ENCODE peak calls at places on chromosomes 3 and 15, in five cellular contexts. T is GM06990, E is nephron progenitor cell, G is PC-3, O is DND-41. P is an unnamed sample.

GRCh38 chr3:169847896-169848295 is 21.8 kb downstream of the LRRC31 start:
- DNase-seq in E (no peak), T (no peak), O (peak; percentile 12), G (no peak), P (no peak)

GRCh38 chr3:197298341-197298857 is at the start of gene DLG1:
- DNase-seq in T (peak; percentile 87), O (peak; percentile 92), E (peak; percentile 82), G (peak; percentile 95), P (peak; percentile 79)

GRCh38 chr15:87942316-87942715 is 314.2 kb downstream of the NTRK3 start:
- DNase-seq in T (no peak), G (no peak), E (no peak), O (no peak), P (no peak)

GRCh38 chr15:60901647-60902046 is 327.5 kb downstream of the RORA start:
- DNase-seq in G (no peak), E (no peak), O (no peak), T (peak; percentile 71), P (no peak)

GRCh38 chr15:44836094-44836493 is 99.8 kb downstream of the TRIM69 start:
- DNase-seq in T (no peak), E (no peak), O (no peak), G (no peak), P (no peak)

GRCh38 chr3:89059201-89059600 is 48.2 kb upstream of the EPHA3 start:
- DNase-seq in O (no peak), G (peak; percentile 46), E (no peak), T (no peak), P (no peak)

GRCh38 chr3:141797819-141798405 is 34.7 kb downstream of the GRK7 start:
- DNase-seq in E (no peak), G (no peak), T (no peak), O (peak; percentile 18), P (no peak)

GRCh38 chr3:117473981-117474563 is 764.5 kb downstream of the TUSC7 start:
- DNase-seq in G (no peak), T (no peak), E (no peak), O (no peak), P (no peak)

GRCh38 chr3:108486910-108487309 is 23.5 kb downstream of the MYH15 start:
- DNase-seq in E (peak; percentile 32), O (no peak), G (peak; percentile 70), T (no peak), P (no peak)

GRCh38 chr3:74214286-74214685 is 400.2 kb downstream of the CNTN3 start:
- DNase-seq in E (no peak), G (no peak), O (no peak), T (no peak), P (no peak)

GRCh38 chr3:84547207-84547606 is 411.6 kb upstream of the CADM2 start:
- DNase-seq in E (no peak), T (no peak), G (peak; percentile 19), O (no peak), P (no peak)

GRCh38 chr3:63032876-63033275 is 157.7 kb upstream of the CADPS start:
- DNase-seq in T (no peak), G (no peak), E (no peak), O (no peak), P (no peak)

GRCh38 chr3:141401095-141401494 is 32.8 kb downstream of the ZBTB38 start:
- DNase-seq in T (no peak), G (no peak), O (no peak), E (no peak), P (no peak)

GRCh38 chr3:48623851-48624547 is 2.4 kb upstream of the TMEM89 start:
- DNase-seq in O (no peak), E (no peak), G (no peak), T (no peak), P (no peak)

GRCh38 chr3:123447749-123448502 is 964 bp downstream of the ADCY5 start:
- DNase-seq in G (no peak), O (no peak), T (no peak), E (peak; percentile 72), P (no peak)

GRCh38 chr3:158152186-158152585 is 42.3 kb downstream of the RSRC1 start:
- DNase-seq in G (peak; percentile 37), T (no peak), O (no peak), E (no peak), P (no peak)

GRCh38 chr3:118742760-118743159 is 291.9 kb downstream of the IGSF11 start:
- DNase-seq in E (no peak), G (no peak), O (no peak), T (no peak), P (no peak)

GRCh38 chr3:101184111-101184510 is 136.3 kb downstream of the IMPG2 start:
- DNase-seq in T (no peak), G (no peak), E (no peak), O (no peak), P (peak; percentile 45)

GRCh38 chr3:123861081-123861836 is 22.9 kb downstream of the MYLK start:
- DNase-seq in E (no peak), G (no peak), O (no peak), T (no peak), P (no peak)

DNA sequence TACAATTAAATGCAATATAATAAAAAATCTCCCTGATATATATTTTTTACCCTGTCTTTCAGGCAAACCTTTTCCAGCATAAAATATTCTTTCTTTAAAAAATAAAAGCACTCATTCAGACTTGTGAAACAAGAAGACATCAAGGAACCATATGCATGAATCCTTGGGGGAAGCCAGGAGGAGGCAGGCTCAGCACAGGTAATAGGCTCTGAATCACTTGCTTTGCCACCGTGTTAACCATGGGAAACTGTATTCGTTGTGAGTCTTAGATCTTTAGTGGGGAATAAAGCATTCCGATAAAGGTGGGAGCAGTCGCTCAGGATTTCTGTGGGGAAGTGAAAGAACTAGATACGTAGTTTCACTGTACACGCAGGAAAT is 42.4 kb downstream of the FBN1 start:
- DNase-seq in O (no peak), T (no peak), G (peak; percentile 4), E (no peak), P (no peak)
- TF ChIP-seq CTCF in O (no peak), T (no peak), G (peak; percentile 13), E (no peak), P (no peak)

GRCh38 chr3:130243808-130244207 is 101.7 kb upstream of the COL6A5 start:
- DNase-seq in G (no peak), E (no peak), O (no peak), T (no peak), P (no peak)

GRCh38 chr3:130242850-130243569 is 102.5 kb upstream of the COL6A5 start:
- DNase-seq in T (no peak), G (peak; percentile 19), O (no peak), E (no peak), P (no peak)
- TF ChIP-seq CTCF in T (peak; percentile 36), G (peak; percentile 37), O (peak; percentile 28), E (no peak), P (peak; percentile 0)

DNA sequence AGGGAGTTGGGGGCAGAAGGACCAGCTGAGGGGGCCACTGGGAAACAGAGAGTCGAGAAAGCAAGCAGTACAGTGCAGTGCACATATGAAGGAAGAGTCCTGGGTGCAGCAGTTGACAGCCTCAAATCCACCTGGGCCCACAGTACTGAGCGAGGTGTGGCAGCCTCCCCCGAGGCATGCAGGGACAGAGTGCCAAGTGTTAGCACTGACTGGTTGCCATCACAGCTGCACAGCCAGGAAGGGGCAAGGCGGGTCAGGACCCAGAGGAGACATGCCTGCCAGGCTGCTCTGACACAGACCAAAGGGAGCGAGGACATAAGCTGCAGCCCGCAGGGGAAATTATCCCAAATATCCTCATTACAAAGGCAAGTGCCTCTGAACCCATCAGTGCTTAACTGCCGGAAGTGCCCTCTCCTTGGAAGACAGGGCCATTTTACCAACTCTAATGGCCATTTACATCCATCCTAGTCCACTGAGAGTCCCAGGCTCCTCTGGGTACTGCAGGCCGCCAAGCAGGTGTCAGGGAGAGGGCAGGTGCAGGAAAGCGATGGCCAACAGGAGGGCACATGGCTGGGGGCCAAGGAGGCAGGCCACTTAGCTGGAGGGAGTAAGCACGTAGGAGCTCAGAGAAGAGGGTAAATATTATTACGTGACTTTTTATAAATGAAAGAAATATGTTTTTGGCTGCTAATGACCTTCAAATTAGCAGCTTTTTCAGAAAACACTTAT is 476.7 kb downstream of the EPHB1 start:
- DNase-seq in T (no peak), E (no peak), O (no peak), G (no peak), P (no peak)
- TF ChIP-seq CTCF in T (no peak), E (no peak), O (no peak), G (no peak), P (no peak)

DNA sequence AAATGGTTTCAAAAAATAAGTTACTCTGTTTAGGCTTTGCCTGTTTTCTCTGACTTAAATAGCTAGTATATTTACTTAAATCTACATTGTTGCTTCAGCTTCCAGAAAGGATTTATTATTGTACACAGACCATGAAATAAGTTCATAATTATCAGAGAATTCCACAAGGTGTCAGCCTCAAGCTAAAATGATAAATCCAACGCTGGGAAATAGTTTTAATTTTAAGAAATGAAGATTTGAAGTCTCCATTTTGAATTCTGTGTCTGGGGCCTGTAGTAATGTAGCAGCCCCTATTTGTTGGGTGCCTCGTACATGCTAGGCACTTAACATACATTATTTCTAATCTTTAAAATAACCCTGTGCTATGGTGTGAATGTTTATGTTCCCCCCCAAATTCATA is 92.6 kb upstream of the KCNMB2 start:
- DNase-seq in E (no peak), T (no peak), O (no peak), G (peak; percentile 13), P (no peak)
- TF ChIP-seq CTCF in E (no peak), T (no peak), O (no peak), G (peak; percentile 27), P (no peak)

GRCh38 chr3:178381555-178381954 is 154.7 kb upstream of the KCNMB2 start:
- DNase-seq in G (peak; percentile 47), T (no peak), E (no peak), O (no peak), P (no peak)

GRCh38 chr3:178384302-178384939 is 151.8 kb upstream of the KCNMB2 start:
- DNase-seq in T (no peak), O (no peak), E (no peak), G (no peak), P (no peak)

GRCh38 chr3:178382388-178383061 is 153.7 kb upstream of the KCNMB2 start:
- DNase-seq in E (no peak), G (peak; percentile 82), T (no peak), O (no peak), P (peak; percentile 96)

GRCh38 chr3:178385280-178385952 is 150.8 kb upstream of the KCNMB2 start:
- DNase-seq in E (peak; percentile 40), O (peak; percentile 8), G (peak; percentile 72), T (no peak), P (no peak)

DNA sequence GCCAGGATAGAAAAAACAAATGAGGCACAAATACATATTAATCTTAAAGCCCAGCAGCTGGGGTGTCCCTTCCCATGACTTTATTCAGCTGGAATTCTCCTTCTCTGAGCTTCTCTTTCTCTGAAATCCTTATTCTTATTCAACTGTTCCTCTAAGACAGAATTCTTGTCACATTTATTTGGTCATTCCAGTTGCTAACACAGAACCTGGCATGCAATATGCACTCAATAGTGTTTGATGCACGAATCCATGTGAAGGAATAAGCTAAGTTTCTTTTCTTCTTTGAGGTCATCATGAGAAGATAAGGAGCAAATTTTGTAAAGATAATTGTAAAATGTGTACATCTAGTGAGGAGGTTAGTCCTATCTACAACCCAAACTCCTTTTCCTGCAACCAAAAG is 154.3 kb upstream of the KCNMB2 start:
- DNase-seq in O (no peak), T (no peak), G (no peak), E (no peak), P (no peak)
- TF ChIP-seq CTCF in O (no peak), T (no peak), G (no peak), E (no peak), P (no peak)

DNA sequence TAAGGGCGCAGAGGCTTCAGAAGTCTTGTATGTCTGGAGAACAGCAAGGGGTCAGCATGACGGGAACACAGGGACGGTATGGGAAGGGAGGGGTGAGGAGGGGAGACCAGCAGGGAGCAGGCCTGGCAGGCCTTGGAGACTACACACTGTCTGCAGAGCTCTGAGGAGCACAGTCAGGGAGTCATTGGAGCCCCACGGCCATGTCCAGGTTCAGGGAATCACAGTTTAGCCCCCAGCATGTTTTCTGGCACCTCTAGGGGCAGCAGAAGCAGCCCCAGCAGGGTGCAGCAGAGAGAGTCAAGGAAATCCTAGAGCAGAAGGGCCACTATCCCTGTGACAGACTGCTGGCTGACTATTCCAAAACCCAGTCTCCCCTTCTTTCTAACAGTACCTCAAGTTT is 3.2 kb downstream of the LAMP3 start:
- DNase-seq in E (no peak), O (no peak), T (no peak), G (no peak), P (no peak)
- TF ChIP-seq CTCF in E (no peak), O (peak; percentile 37), T (peak; percentile 68), G (peak; percentile 41), P (no peak)